ENCODE peak calls at places on chromosomes 7 and 10, in ten cellular contexts. One of them, this sample, is unnamed.

GRCh38 chr7:114345494-114345893 is 69.1 kb upstream of the FOXP2 start:
- DNase-seq in activated CD8-positive, alpha-beta memory T cell treated with anti-CD3 and anti-CD28 coated beads, Interleukin-2, amount 50 U/mL, for 48 hours: no peak
- DNase-seq in activated naive CD4-positive, alpha-beta T cell treated with anti-CD3 and anti-CD28 coated beads, Interleukin-2, amount 50 U/mL, for 72 hours: no peak
- DNase-seq in C1 segment of cervical spinal cord: no peak
- DNase-seq in cardiac muscle cell: no peak
- DNase-seq in progenitor cell of endocrine pancreas: no peak
- DNase-seq in neuronal stem cell: no peak
- DNase-seq in astrocyte of the hippocampus: peak
- DNase-seq in stimulated activated CD4-positive, alpha-beta T cell treated with anti-CD3 and anti-CD28 coated beads, Interleukin-4, amount 100 ng/mL, for 1 hour: no peak
- DNase-seq in DMS153: no peak
- DNase-seq in this sample: no peak

GRCh38 chr10:19629559-19629958 is 186.7 kb upstream of the PLXDC2 start:
- DNase-seq in activated CD8-positive, alpha-beta memory T cell treated with anti-CD3 and anti-CD28 coated beads, Interleukin-2, amount 50 U/mL, for 48 hours: no peak
- DNase-seq in activated naive CD4-positive, alpha-beta T cell treated with anti-CD3 and anti-CD28 coated beads, Interleukin-2, amount 50 U/mL, for 72 hours: no peak
- DNase-seq in C1 segment of cervical spinal cord: peak
- DNase-seq in cardiac muscle cell: peak
- DNase-seq in progenitor cell of endocrine pancreas: no peak
- DNase-seq in neuronal stem cell: peak
- DNase-seq in astrocyte of the hippocampus: peak
- DNase-seq in stimulated activated CD4-positive, alpha-beta T cell treated with anti-CD3 and anti-CD28 coated beads, Interleukin-4, amount 100 ng/mL, for 1 hour: no peak
- DNase-seq in DMS153: no peak
- DNase-seq in this sample: no peak

GRCh38 chr7:116692599-116693308 is 20.8 kb downstream of the MET start:
- DNase-seq in activated CD8-positive, alpha-beta memory T cell treated with anti-CD3 and anti-CD28 coated beads, Interleukin-2, amount 50 U/mL, for 48 hours: no peak
- DNase-seq in activated naive CD4-positive, alpha-beta T cell treated with anti-CD3 and anti-CD28 coated beads, Interleukin-2, amount 50 U/mL, for 72 hours: no peak
- DNase-seq in C1 segment of cervical spinal cord: no peak
- DNase-seq in cardiac muscle cell: no peak
- DNase-seq in progenitor cell of endocrine pancreas: no peak
- DNase-seq in neuronal stem cell: no peak
- DNase-seq in astrocyte of the hippocampus: no peak
- DNase-seq in stimulated activated CD4-positive, alpha-beta T cell treated with anti-CD3 and anti-CD28 coated beads, Interleukin-4, amount 100 ng/mL, for 1 hour: no peak
- DNase-seq in DMS153: no peak
- DNase-seq in this sample: no peak

GRCh38 chr10:96695975-96696634 is 24.2 kb downstream of the PIK3AP1 start:
- DNase-seq in activated CD8-positive, alpha-beta memory T cell treated with anti-CD3 and anti-CD28 coated beads, Interleukin-2, amount 50 U/mL, for 48 hours: no peak
- DNase-seq in activated naive CD4-positive, alpha-beta T cell treated with anti-CD3 and anti-CD28 coated beads, Interleukin-2, amount 50 U/mL, for 72 hours: no peak
- DNase-seq in C1 segment of cervical spinal cord: no peak
- DNase-seq in cardiac muscle cell: no peak
- DNase-seq in progenitor cell of endocrine pancreas: no peak
- DNase-seq in neuronal stem cell: no peak
- DNase-seq in astrocyte of the hippocampus: no peak
- DNase-seq in stimulated activated CD4-positive, alpha-beta T cell treated with anti-CD3 and anti-CD28 coated beads, Interleukin-4, amount 100 ng/mL, for 1 hour: no peak
- DNase-seq in DMS153: no peak
- DNase-seq in this sample: no peak

GRCh38 chr10:72694476-72695369 is 2.8 kb downstream of the MCU start:
- DNase-seq in activated CD8-positive, alpha-beta memory T cell treated with anti-CD3 and anti-CD28 coated beads, Interleukin-2, amount 50 U/mL, for 48 hours: no peak
- DNase-seq in activated naive CD4-positive, alpha-beta T cell treated with anti-CD3 and anti-CD28 coated beads, Interleukin-2, amount 50 U/mL, for 72 hours: no peak
- DNase-seq in C1 segment of cervical spinal cord: no peak
- DNase-seq in cardiac muscle cell: peak
- DNase-seq in progenitor cell of endocrine pancreas: no peak
- DNase-seq in neuronal stem cell: no peak
- DNase-seq in astrocyte of the hippocampus: peak
- DNase-seq in stimulated activated CD4-positive, alpha-beta T cell treated with anti-CD3 and anti-CD28 coated beads, Interleukin-4, amount 100 ng/mL, for 1 hour: no peak
- DNase-seq in DMS153: no peak
- DNase-seq in this sample: no peak

GRCh38 chr7:80095545-80095944 is 39.1 kb upstream of the GNAI1 start:
- DNase-seq in activated CD8-positive, alpha-beta memory T cell treated with anti-CD3 and anti-CD28 coated beads, Interleukin-2, amount 50 U/mL, for 48 hours: no peak
- DNase-seq in activated naive CD4-positive, alpha-beta T cell treated with anti-CD3 and anti-CD28 coated beads, Interleukin-2, amount 50 U/mL, for 72 hours: no peak
- DNase-seq in C1 segment of cervical spinal cord: no peak
- DNase-seq in cardiac muscle cell: no peak
- DNase-seq in progenitor cell of endocrine pancreas: no peak
- DNase-seq in neuronal stem cell: no peak
- DNase-seq in astrocyte of the hippocampus: peak
- DNase-seq in stimulated activated CD4-positive, alpha-beta T cell treated with anti-CD3 and anti-CD28 coated beads, Interleukin-4, amount 100 ng/mL, for 1 hour: no peak
- DNase-seq in DMS153: no peak
- DNase-seq in this sample: no peak

GRCh38 chr10:1179346-1180070 is 123.3 kb downstream of the WDR37 start:
- DNase-seq in activated CD8-positive, alpha-beta memory T cell treated with anti-CD3 and anti-CD28 coated beads, Interleukin-2, amount 50 U/mL, for 48 hours: no peak
- DNase-seq in activated naive CD4-positive, alpha-beta T cell treated with anti-CD3 and anti-CD28 coated beads, Interleukin-2, amount 50 U/mL, for 72 hours: no peak
- DNase-seq in C1 segment of cervical spinal cord: no peak
- DNase-seq in cardiac muscle cell: no peak
- DNase-seq in progenitor cell of endocrine pancreas: no peak
- DNase-seq in neuronal stem cell: no peak
- DNase-seq in astrocyte of the hippocampus: no peak
- DNase-seq in stimulated activated CD4-positive, alpha-beta T cell treated with anti-CD3 and anti-CD28 coated beads, Interleukin-4, amount 100 ng/mL, for 1 hour: no peak
- DNase-seq in DMS153: no peak
- DNase-seq in this sample: no peak

GRCh38 chr10:6988654-6989053 is 408.6 kb upstream of the PRKCQ start:
- DNase-seq in activated CD8-positive, alpha-beta memory T cell treated with anti-CD3 and anti-CD28 coated beads, Interleukin-2, amount 50 U/mL, for 48 hours: no peak
- DNase-seq in activated naive CD4-positive, alpha-beta T cell treated with anti-CD3 and anti-CD28 coated beads, Interleukin-2, amount 50 U/mL, for 72 hours: no peak
- DNase-seq in C1 segment of cervical spinal cord: no peak
- DNase-seq in cardiac muscle cell: no peak
- DNase-seq in progenitor cell of endocrine pancreas: no peak
- DNase-seq in neuronal stem cell: no peak
- DNase-seq in astrocyte of the hippocampus: no peak
- DNase-seq in stimulated activated CD4-positive, alpha-beta T cell treated with anti-CD3 and anti-CD28 coated beads, Interleukin-4, amount 100 ng/mL, for 1 hour: no peak
- DNase-seq in DMS153: no peak
- DNase-seq in this sample: no peak

GRCh38 chr7:18144171-18144570 is 116.5 kb upstream of the PRPS1L1 start:
- DNase-seq in activated CD8-positive, alpha-beta memory T cell treated with anti-CD3 and anti-CD28 coated beads, Interleukin-2, amount 50 U/mL, for 48 hours: no peak
- DNase-seq in activated naive CD4-positive, alpha-beta T cell treated with anti-CD3 and anti-CD28 coated beads, Interleukin-2, amount 50 U/mL, for 72 hours: no peak
- DNase-seq in C1 segment of cervical spinal cord: no peak
- DNase-seq in cardiac muscle cell: no peak
- DNase-seq in progenitor cell of endocrine pancreas: no peak
- DNase-seq in neuronal stem cell: no peak
- DNase-seq in astrocyte of the hippocampus: no peak
- DNase-seq in stimulated activated CD4-positive, alpha-beta T cell treated with anti-CD3 and anti-CD28 coated beads, Interleukin-4, amount 100 ng/mL, for 1 hour: no peak
- DNase-seq in DMS153: no peak
- DNase-seq in this sample: no peak

GRCh38 chr10:535953-536352 is 153.5 kb downstream of the DIP2C start:
- DNase-seq in activated CD8-positive, alpha-beta memory T cell treated with anti-CD3 and anti-CD28 coated beads, Interleukin-2, amount 50 U/mL, for 48 hours: no peak
- DNase-seq in activated naive CD4-positive, alpha-beta T cell treated with anti-CD3 and anti-CD28 coated beads, Interleukin-2, amount 50 U/mL, for 72 hours: no peak
- DNase-seq in C1 segment of cervical spinal cord: no peak
- DNase-seq in cardiac muscle cell: no peak
- DNase-seq in progenitor cell of endocrine pancreas: no peak
- DNase-seq in neuronal stem cell: no peak
- DNase-seq in astrocyte of the hippocampus: no peak
- DNase-seq in stimulated activated CD4-positive, alpha-beta T cell treated with anti-CD3 and anti-CD28 coated beads, Interleukin-4, amount 100 ng/mL, for 1 hour: no peak
- DNase-seq in DMS153: no peak
- DNase-seq in this sample: no peak

GRCh38 chr7:84548366-84549085 is 353.9 kb upstream of the SEMA3A start:
- DNase-seq in activated CD8-positive, alpha-beta memory T cell treated with anti-CD3 and anti-CD28 coated beads, Interleukin-2, amount 50 U/mL, for 48 hours: no peak
- DNase-seq in activated naive CD4-positive, alpha-beta T cell treated with anti-CD3 and anti-CD28 coated beads, Interleukin-2, amount 50 U/mL, for 72 hours: no peak
- DNase-seq in C1 segment of cervical spinal cord: no peak
- DNase-seq in cardiac muscle cell: peak
- DNase-seq in progenitor cell of endocrine pancreas: no peak
- DNase-seq in neuronal stem cell: peak
- DNase-seq in astrocyte of the hippocampus: peak
- DNase-seq in stimulated activated CD4-positive, alpha-beta T cell treated with anti-CD3 and anti-CD28 coated beads, Interleukin-4, amount 100 ng/mL, for 1 hour: no peak
- DNase-seq in DMS153: no peak
- DNase-seq in this sample: no peak

GRCh38 chr7:51026341-51026740 is 243.6 kb upstream of the GRB10 start:
- DNase-seq in activated CD8-positive, alpha-beta memory T cell treated with anti-CD3 and anti-CD28 coated beads, Interleukin-2, amount 50 U/mL, for 48 hours: no peak
- DNase-seq in activated naive CD4-positive, alpha-beta T cell treated with anti-CD3 and anti-CD28 coated beads, Interleukin-2, amount 50 U/mL, for 72 hours: no peak
- DNase-seq in C1 segment of cervical spinal cord: no peak
- DNase-seq in cardiac muscle cell: no peak
- DNase-seq in progenitor cell of endocrine pancreas: no peak
- DNase-seq in neuronal stem cell: no peak
- DNase-seq in astrocyte of the hippocampus: no peak
- DNase-seq in stimulated activated CD4-positive, alpha-beta T cell treated with anti-CD3 and anti-CD28 coated beads, Interleukin-4, amount 100 ng/mL, for 1 hour: no peak
- DNase-seq in DMS153: no peak
- DNase-seq in this sample: no peak

GRCh38 chr7:151607464-151607867 is 87.8 kb upstream of the RHEB start:
- DNase-seq in activated CD8-positive, alpha-beta memory T cell treated with anti-CD3 and anti-CD28 coated beads, Interleukin-2, amount 50 U/mL, for 48 hours: no peak
- DNase-seq in activated naive CD4-positive, alpha-beta T cell treated with anti-CD3 and anti-CD28 coated beads, Interleukin-2, amount 50 U/mL, for 72 hours: no peak
- DNase-seq in C1 segment of cervical spinal cord: no peak
- DNase-seq in cardiac muscle cell: no peak
- DNase-seq in progenitor cell of endocrine pancreas: no peak
- DNase-seq in neuronal stem cell: no peak
- DNase-seq in astrocyte of the hippocampus: peak
- DNase-seq in stimulated activated CD4-positive, alpha-beta T cell treated with anti-CD3 and anti-CD28 coated beads, Interleukin-4, amount 100 ng/mL, for 1 hour: no peak
- DNase-seq in DMS153: no peak
- DNase-seq in this sample: no peak

GRCh38 chr10:96626795-96627194 is 40.0 kb upstream of the TM9SF3 start:
- DNase-seq in activated CD8-positive, alpha-beta memory T cell treated with anti-CD3 and anti-CD28 coated beads, Interleukin-2, amount 50 U/mL, for 48 hours: no peak
- DNase-seq in activated naive CD4-positive, alpha-beta T cell treated with anti-CD3 and anti-CD28 coated beads, Interleukin-2, amount 50 U/mL, for 72 hours: no peak
- DNase-seq in C1 segment of cervical spinal cord: no peak
- DNase-seq in cardiac muscle cell: no peak
- DNase-seq in progenitor cell of endocrine pancreas: no peak
- DNase-seq in neuronal stem cell: no peak
- DNase-seq in astrocyte of the hippocampus: no peak
- DNase-seq in stimulated activated CD4-positive, alpha-beta T cell treated with anti-CD3 and anti-CD28 coated beads, Interleukin-4, amount 100 ng/mL, for 1 hour: no peak
- DNase-seq in DMS153: peak
- DNase-seq in this sample: no peak

GRCh38 chr10:30786131-30786530 is 156.6 kb upstream of the LYZL2 start:
- DNase-seq in activated CD8-positive, alpha-beta memory T cell treated with anti-CD3 and anti-CD28 coated beads, Interleukin-2, amount 50 U/mL, for 48 hours: no peak
- DNase-seq in activated naive CD4-positive, alpha-beta T cell treated with anti-CD3 and anti-CD28 coated beads, Interleukin-2, amount 50 U/mL, for 72 hours: no peak
- DNase-seq in C1 segment of cervical spinal cord: no peak
- DNase-seq in cardiac muscle cell: no peak
- DNase-seq in progenitor cell of endocrine pancreas: no peak
- DNase-seq in neuronal stem cell: no peak
- DNase-seq in astrocyte of the hippocampus: peak
- DNase-seq in stimulated activated CD4-positive, alpha-beta T cell treated with anti-CD3 and anti-CD28 coated beads, Interleukin-4, amount 100 ng/mL, for 1 hour: no peak
- DNase-seq in DMS153: no peak
- DNase-seq in this sample: no peak

GRCh38 chr7:132102426-132102825 is 473.8 kb downstream of the PLXNA4 start:
- DNase-seq in activated CD8-positive, alpha-beta memory T cell treated with anti-CD3 and anti-CD28 coated beads, Interleukin-2, amount 50 U/mL, for 48 hours: no peak
- DNase-seq in activated naive CD4-positive, alpha-beta T cell treated with anti-CD3 and anti-CD28 coated beads, Interleukin-2, amount 50 U/mL, for 72 hours: no peak
- DNase-seq in C1 segment of cervical spinal cord: no peak
- DNase-seq in cardiac muscle cell: no peak
- DNase-seq in progenitor cell of endocrine pancreas: no peak
- DNase-seq in neuronal stem cell: no peak
- DNase-seq in astrocyte of the hippocampus: no peak
- DNase-seq in stimulated activated CD4-positive, alpha-beta T cell treated with anti-CD3 and anti-CD28 coated beads, Interleukin-4, amount 100 ng/mL, for 1 hour: no peak
- DNase-seq in DMS153: no peak
- DNase-seq in this sample: no peak

GRCh38 chr10:34994565-34995142 is 95.5 kb downstream of the CUL2 start:
- DNase-seq in activated CD8-positive, alpha-beta memory T cell treated with anti-CD3 and anti-CD28 coated beads, Interleukin-2, amount 50 U/mL, for 48 hours: peak
- DNase-seq in activated naive CD4-positive, alpha-beta T cell treated with anti-CD3 and anti-CD28 coated beads, Interleukin-2, amount 50 U/mL, for 72 hours: peak
- DNase-seq in C1 segment of cervical spinal cord: peak
- DNase-seq in cardiac muscle cell: peak
- DNase-seq in progenitor cell of endocrine pancreas: peak
- DNase-seq in neuronal stem cell: peak
- DNase-seq in astrocyte of the hippocampus: peak
- DNase-seq in stimulated activated CD4-positive, alpha-beta T cell treated with anti-CD3 and anti-CD28 coated beads, Interleukin-4, amount 100 ng/mL, for 1 hour: peak
- DNase-seq in DMS153: peak
- DNase-seq in this sample: peak

GRCh38 chr10:98312816-98313215 is 44.8 kb upstream of the LOXL4 start:
- DNase-seq in activated CD8-positive, alpha-beta memory T cell treated with anti-CD3 and anti-CD28 coated beads, Interleukin-2, amount 50 U/mL, for 48 hours: no peak
- DNase-seq in activated naive CD4-positive, alpha-beta T cell treated with anti-CD3 and anti-CD28 coated beads, Interleukin-2, amount 50 U/mL, for 72 hours: no peak
- DNase-seq in C1 segment of cervical spinal cord: no peak
- DNase-seq in cardiac muscle cell: no peak
- DNase-seq in progenitor cell of endocrine pancreas: no peak
- DNase-seq in neuronal stem cell: no peak
- DNase-seq in astrocyte of the hippocampus: no peak
- DNase-seq in stimulated activated CD4-positive, alpha-beta T cell treated with anti-CD3 and anti-CD28 coated beads, Interleukin-4, amount 100 ng/mL, for 1 hour: no peak
- DNase-seq in DMS153: no peak
- DNase-seq in this sample: no peak

GRCh38 chr10:23199768-23200511 is 7.8 kb downstream of the PTF1A start:
- DNase-seq in activated CD8-positive, alpha-beta memory T cell treated with anti-CD3 and anti-CD28 coated beads, Interleukin-2, amount 50 U/mL, for 48 hours: no peak
- DNase-seq in activated naive CD4-positive, alpha-beta T cell treated with anti-CD3 and anti-CD28 coated beads, Interleukin-2, amount 50 U/mL, for 72 hours: no peak
- DNase-seq in C1 segment of cervical spinal cord: no peak
- DNase-seq in cardiac muscle cell: no peak
- DNase-seq in progenitor cell of endocrine pancreas: no peak
- DNase-seq in neuronal stem cell: no peak
- DNase-seq in astrocyte of the hippocampus: no peak
- DNase-seq in stimulated activated CD4-positive, alpha-beta T cell treated with anti-CD3 and anti-CD28 coated beads, Interleukin-4, amount 100 ng/mL, for 1 hour: no peak
- DNase-seq in DMS153: no peak
- DNase-seq in this sample: no peak

GRCh38 chr7:134826105-134826504 is 46.7 kb downstream of the CALD1 start:
- DNase-seq in activated CD8-positive, alpha-beta memory T cell treated with anti-CD3 and anti-CD28 coated beads, Interleukin-2, amount 50 U/mL, for 48 hours: no peak
- DNase-seq in activated naive CD4-positive, alpha-beta T cell treated with anti-CD3 and anti-CD28 coated beads, Interleukin-2, amount 50 U/mL, for 72 hours: no peak
- DNase-seq in C1 segment of cervical spinal cord: no peak
- DNase-seq in cardiac muscle cell: no peak
- DNase-seq in progenitor cell of endocrine pancreas: no peak
- DNase-seq in neuronal stem cell: no peak
- DNase-seq in astrocyte of the hippocampus: peak
- DNase-seq in stimulated activated CD4-positive, alpha-beta T cell treated with anti-CD3 and anti-CD28 coated beads, Interleukin-4, amount 100 ng/mL, for 1 hour: no peak
- DNase-seq in DMS153: no peak
- DNase-seq in this sample: no peak

GRCh38 chr10:127907411-127908105 is 655 bp downstream of the PTPRE start:
- DNase-seq in activated CD8-positive, alpha-beta memory T cell treated with anti-CD3 and anti-CD28 coated beads, Interleukin-2, amount 50 U/mL, for 48 hours: no peak
- DNase-seq in activated naive CD4-positive, alpha-beta T cell treated with anti-CD3 and anti-CD28 coated beads, Interleukin-2, amount 50 U/mL, for 72 hours: no peak
- DNase-seq in C1 segment of cervical spinal cord: no peak
- DNase-seq in cardiac muscle cell: peak
- DNase-seq in progenitor cell of endocrine pancreas: no peak
- DNase-seq in neuronal stem cell: no peak
- DNase-seq in astrocyte of the hippocampus: peak
- DNase-seq in stimulated activated CD4-positive, alpha-beta T cell treated with anti-CD3 and anti-CD28 coated beads, Interleukin-4, amount 100 ng/mL, for 1 hour: peak
- DNase-seq in DMS153: no peak
- DNase-seq in this sample: no peak

GRCh38 chr7:90629306-90629918 is 33.3 kb downstream of the CDK14 start:
- DNase-seq in activated CD8-positive, alpha-beta memory T cell treated with anti-CD3 and anti-CD28 coated beads, Interleukin-2, amount 50 U/mL, for 48 hours: no peak
- DNase-seq in activated naive CD4-positive, alpha-beta T cell treated with anti-CD3 and anti-CD28 coated beads, Interleukin-2, amount 50 U/mL, for 72 hours: no peak
- DNase-seq in C1 segment of cervical spinal cord: no peak
- DNase-seq in cardiac muscle cell: peak
- DNase-seq in progenitor cell of endocrine pancreas: no peak
- DNase-seq in neuronal stem cell: peak
- DNase-seq in astrocyte of the hippocampus: peak
- DNase-seq in stimulated activated CD4-positive, alpha-beta T cell treated with anti-CD3 and anti-CD28 coated beads, Interleukin-4, amount 100 ng/mL, for 1 hour: no peak
- DNase-seq in DMS153: peak
- DNase-seq in this sample: peak